ENCODE peak calls at places on chromosome 7, in seven cellular contexts. A, E, Q, B, Z, F and O are unnamed samples. For H3K79me2, the result is how much of the 10 kb centered on the place peaks cover.

GRCh38 chr7:75645570-75645969 is 93.2 kb downstream of the HIP1 start:
- DNase-seq in F (no peak), E (no peak), Q (no peak), A (no peak), B (no peak), Z (no peak), O (no peak)

GRCh38 chr7:158098125-158099030 is 489.2 kb downstream of the PTPRN2 start:
- DNase-seq in F (no peak), A (no peak), Z (no peak), E (no peak), Q (no peak), B (no peak), O (no peak)

GRCh38 chr7:100137851-100138760 is 10.6 kb upstream of the LAMTOR4 start:
- DNase-seq in A (peak), Q (no peak), E (no peak), Z (no peak), F (no peak), B (no peak), O (no peak)

GRCh38 chr7:121562274-121562673 is 166.2 kb upstream of the FAM3C start:
- DNase-seq in E (no peak), F (peak), Q (peak), B (no peak), A (no peak), Z (no peak), O (no peak)

GRCh38 chr7:111108526-111108925 is 17.6 kb downstream of the LRRN3 start:
- DNase-seq in A (no peak), E (no peak), Q (peak), Z (no peak), B (no peak), F (no peak), O (no peak)

GRCh38 chr7:31336202-31337035 is 4.1 kb downstream of the NEUROD6 start:
- DNase-seq in Q (no peak), E (no peak), Z (peak), B (no peak), F (peak), A (no peak), O (peak)

GRCh38 chr7:7475601-7476000 is 60.1 kb downstream of the COL28A1 start:
- DNase-seq in Z (no peak), F (no peak), Q (peak), E (no peak), A (no peak), B (no peak), O (no peak)

GRCh38 chr7:45881759-45882464 is 6.4 kb upstream of the IGFBP1 start:
- DNase-seq in E (no peak), A (no peak), B (no peak), F (no peak), Q (peak), Z (peak), O (no peak)

GRCh38 chr7:99794585-99795502 is 10.9 kb upstream of the CYP3A4 start:
- DNase-seq in F (no peak), Z (peak), A (no peak), B (no peak), E (no peak), Q (peak), O (no peak)

GRCh38 chr7:42234736-42235135 is 2.3 kb downstream of the GLI3 start:
- DNase-seq in E (no peak), Q (no peak), Z (no peak), A (no peak), F (no peak), B (no peak), O (peak)

GRCh38 chr7:39978252-39978934 is 28.3 kb downstream of the CDK13 start:
- DNase-seq in Q (no peak), F (peak), A (peak), E (no peak), B (no peak), Z (no peak), O (no peak)

GRCh38 chr7:80240265-80241025 is 105.8 kb downstream of the GNAI1 start:
- DNase-seq in F (no peak), Z (no peak), A (no peak), Q (no peak), E (no peak), B (no peak), O (no peak)

GRCh38 chr7:66140924-66141323 is 26.3 kb downstream of the CRCP start:
- DNase-seq in B (no peak), Q (peak), Z (peak), F (peak), A (no peak), E (no peak), O (peak)

GRCh38 chr7:85065888-85066485 is 120.9 kb downstream of the SEMA3D start:
- DNase-seq in E (no peak), F (no peak), Z (no peak), A (no peak), B (no peak), Q (no peak), O (no peak)

GRCh38 chr7:39468841-39469240 is 97.4 kb upstream of the YAE1 start:
- DNase-seq in Z (no peak), Q (no peak), A (no peak), F (no peak), E (no peak), B (no peak), O (no peak)

GRCh38 chr7:18357691-18358090 is 137.9 kb upstream of the HDAC9 start:
- DNase-seq in F (peak), A (peak), Q (peak), E (peak), Z (no peak), B (no peak), O (peak)

GRCh38 chr7:153835104-153835503 is 217.1 kb upstream of the DPP6 start:
- DNase-seq in E (peak), A (no peak), Q (no peak), F (no peak), B (no peak), Z (no peak), O (no peak)

GRCh38 chr7:159025161-159025779 is 119.4 kb downstream of the VIPR2 start:
- DNase-seq in Q (no peak), E (no peak), Z (no peak), B (no peak), A (no peak), F (no peak), O (no peak)

GRCh38 chr7:101239191-101239950 is 1.8 kb upstream of the CLDN15 start:
- DNase-seq in F (no peak), E (no peak), Q (no peak), A (no peak), B (no peak), Z (no peak), O (no peak)

GRCh38 chr7:47677664-47678063 is 95.8 kb upstream of the TNS3 start:
- DNase-seq in Q (peak), Z (no peak), E (no peak), B (no peak), F (no peak), A (no peak), O (no peak)

GRCh38 chr7:98372993-98373392 is 27.9 kb downstream of the BAIAP2L1 start:
- DNase-seq in Q (peak), B (no peak), F (no peak), Z (no peak), E (no peak), A (no peak), O (no peak)

GRCh38 chr7:74093671-74094223 is 10.1 kb downstream of the LIMK1 start:
- DNase-seq in B (no peak), A (peak), Q (no peak), F (peak), E (no peak), Z (no peak), O (no peak)

GRCh38 chr7:85529831-85530230 is 343.0 kb upstream of the SEMA3D start:
- DNase-seq in F (no peak), Z (no peak), B (no peak), Q (peak), A (no peak), E (no peak), O (no peak)

GRCh38 chr7:1850111-1850975 is 180.3 kb downstream of the ELFN1 start:
- DNase-seq in A (no peak), F (no peak), Q (no peak), B (no peak), Z (no peak), E (no peak), O (no peak)
- TF ChIP-seq EZH2phosphoT487 in A (no peak), F (no peak), Q (no peak), B (no peak), Z (no peak), E (no peak), O (no peak)

GRCh38 chr7:605661-606450 is 86.2 kb upstream of the PDGFA start:
- DNase-seq in B (no peak), F (no peak), Z (no peak), A (no peak), E (no peak), Q (no peak), O (no peak)
- H3K79me2 ChIP-seq in B (under half), F (under half), Z (under half), A (under half), E (under half), Q (under half), O (under half)

GRCh38 chr7:2803342-2803692 is 40.8 kb downstream of the GNA12 start:
- DNase-seq in F (no peak), B (no peak), Z (no peak), Q (no peak), E (no peak), A (no peak), O (no peak)

GRCh38 chr7:2800923-2801682 is 43.0 kb downstream of the GNA12 start:
- DNase-seq in Z (no peak), B (no peak), F (no peak), A (no peak), E (no peak), Q (peak), O (no peak)

GRCh38 chr7:2803755-2804154 is 40.4 kb downstream of the GNA12 start:
- DNase-seq in A (no peak), B (no peak), Q (no peak), F (no peak), Z (no peak), E (no peak), O (no peak)

GRCh38 chr7:2802504-2803341 is 41.4 kb downstream of the GNA12 start:
- DNase-seq in Z (peak), Q (peak), A (no peak), F (peak), B (no peak), E (no peak), O (peak)

GRCh38 chr7:2802082-2802481 is 42.0 kb downstream of the GNA12 start:
- DNase-seq in B (no peak), A (no peak), Q (peak), F (no peak), E (no peak), Z (no peak), O (no peak)
- TF ChIP-seq EZH2phosphoT487 in B (no peak), A (no peak), Q (no peak), F (no peak), E (no peak), Z (no peak), O (no peak)

GRCh38 chr7:87596696-87597095 is 4.0 kb downstream of the ABCB1 start:
- DNase-seq in Z (no peak), Q (no peak), E (no peak), F (no peak), A (no peak), B (no peak), O (no peak)
- H3K79me2 ChIP-seq in Z (under half), Q (under half), E (under half), F (under half), A (under half), B (under half), O (under half)

GRCh38 chr7:130994378-130995115 is 260.5 kb upstream of the KLF14 start:
- DNase-seq in B (no peak), F (peak), Q (peak), Z (peak), A (no peak), E (no peak), O (no peak)

GRCh38 chr7:130993671-130994365 is 259.8 kb upstream of the KLF14 start:
- DNase-seq in Q (no peak), Z (no peak), B (no peak), E (no peak), A (no peak), F (no peak), O (no peak)

GRCh38 chr7:130996841-130997231 is 262.8 kb upstream of the KLF14 start:
- DNase-seq in A (no peak), Z (peak), F (no peak), Q (peak), E (no peak), B (peak), O (no peak)

GRCh38 chr7:130996205-130996840 is 262.3 kb upstream of the KLF14 start:
- DNase-seq in Z (no peak), A (no peak), E (no peak), B (no peak), F (no peak), Q (no peak), O (no peak)

GRCh38 chr7:130995252-130996081 is 261.5 kb upstream of the KLF14 start:
- DNase-seq in E (no peak), A (no peak), Q (peak), Z (peak), B (peak), F (no peak), O (no peak)
- TF ChIP-seq EZH2phosphoT487 in E (no peak), A (no peak), Q (no peak), Z (no peak), B (no peak), F (no peak), O (no peak)

GRCh38 chr7:69677905-69678793 is 79.9 kb downstream of the AUTS2 start:
- DNase-seq in E (no peak), B (no peak), F (no peak), Q (no peak), A (no peak), Z (no peak), O (no peak)

GRCh38 chr7:69676247-69676646 is 78.0 kb downstream of the AUTS2 start:
- DNase-seq in A (no peak), Z (no peak), B (no peak), Q (no peak), E (no peak), F (no peak), O (no peak)

GRCh38 chr7:69682518-69682917 is 84.2 kb downstream of the AUTS2 start:
- DNase-seq in Z (no peak), Q (no peak), F (no peak), A (no peak), E (no peak), B (no peak), O (no peak)

GRCh38 chr7:69677054-69677847 is 79.0 kb downstream of the AUTS2 start:
- DNase-seq in Z (no peak), A (peak), E (no peak), Q (no peak), F (peak), B (no peak), O (peak)

DNA sequence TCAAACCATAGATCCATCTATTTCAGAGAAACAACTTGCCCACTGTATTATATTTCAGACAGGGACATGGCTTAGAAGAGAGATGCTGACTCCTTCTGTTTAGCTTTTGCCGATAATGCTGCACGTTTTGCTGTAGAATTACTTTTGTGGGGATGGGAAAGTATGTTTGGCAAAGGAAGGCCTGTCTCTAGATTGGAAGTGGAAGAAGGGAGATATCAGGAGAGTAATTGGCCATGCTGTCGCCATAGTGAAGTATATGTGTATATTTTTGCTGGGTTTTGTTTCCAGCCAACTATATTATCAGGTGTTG is 80.5 kb downstream of the AUTS2 start:
- DNase-seq in F (no peak), A (no peak), E (no peak), Q (no peak), B (no peak), Z (no peak), O (no peak)
- H3K79me2 ChIP-seq in F (under half), A (half or more), E (under half), Q (under half), B (under half), Z (half or more), O (under half)

GRCh38 chr7:43647772-43648643 is 65.1 kb downstream of the STK17A start:
- DNase-seq in Z (peak), Q (peak), E (peak), A (peak), B (peak), F (peak), O (no peak)

GRCh38 chr7:43648725-43649406 is 66.0 kb downstream of the STK17A start:
- DNase-seq in F (no peak), B (no peak), Q (peak), A (peak), E (peak), Z (no peak), O (no peak)

GRCh38 chr7:43645699-43646226 is 62.9 kb downstream of the STK17A start:
- DNase-seq in Q (no peak), E (no peak), B (no peak), Z (no peak), F (no peak), A (peak), O (no peak)

GRCh38 chr7:43647314-43647691 is 64.4 kb downstream of the STK17A start:
- DNase-seq in A (no peak), B (no peak), E (no peak), Z (no peak), Q (peak), F (peak), O (peak)

DNA sequence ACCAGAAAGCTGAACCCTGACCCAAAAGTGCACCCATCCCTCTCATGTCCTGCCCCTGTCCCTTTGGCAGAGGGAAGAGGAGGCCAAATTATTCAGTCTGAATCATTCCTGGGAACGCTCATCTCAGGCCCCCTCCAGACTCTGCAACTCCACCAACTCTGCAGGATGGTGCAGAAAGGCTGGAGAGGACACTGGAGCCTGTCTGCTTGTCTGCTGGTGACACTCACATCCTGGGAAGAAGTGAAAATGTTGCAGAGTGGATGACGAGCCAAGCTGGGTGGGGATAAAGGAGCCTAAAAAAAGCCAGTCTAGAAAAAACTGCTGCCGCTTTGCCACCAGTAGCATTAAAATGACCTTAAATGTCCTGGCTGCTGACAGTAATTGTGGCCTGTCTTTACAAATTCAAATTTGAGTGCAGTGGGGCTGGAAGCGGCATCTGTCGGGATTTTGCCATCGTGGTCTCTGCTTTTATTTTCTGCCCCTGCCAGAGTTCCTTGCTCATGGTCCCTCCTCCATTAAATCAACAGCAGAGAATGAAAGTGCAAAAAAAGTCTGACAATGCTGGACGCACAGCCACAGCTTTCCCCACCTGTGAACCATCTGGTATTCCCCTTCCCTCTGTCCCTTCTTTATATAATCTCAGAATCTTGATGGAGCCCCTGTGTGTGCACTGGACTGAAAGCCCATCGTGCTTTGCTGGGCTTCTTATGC is 63.9 kb downstream of the STK17A start:
- DNase-seq in B (no peak), E (peak), Q (peak), A (peak), F (peak), Z (no peak), O (no peak)
- TF ChIP-seq EZH2phosphoT487 in B (no peak), E (no peak), Q (no peak), A (no peak), F (no peak), Z (no peak), O (no peak)

DNA sequence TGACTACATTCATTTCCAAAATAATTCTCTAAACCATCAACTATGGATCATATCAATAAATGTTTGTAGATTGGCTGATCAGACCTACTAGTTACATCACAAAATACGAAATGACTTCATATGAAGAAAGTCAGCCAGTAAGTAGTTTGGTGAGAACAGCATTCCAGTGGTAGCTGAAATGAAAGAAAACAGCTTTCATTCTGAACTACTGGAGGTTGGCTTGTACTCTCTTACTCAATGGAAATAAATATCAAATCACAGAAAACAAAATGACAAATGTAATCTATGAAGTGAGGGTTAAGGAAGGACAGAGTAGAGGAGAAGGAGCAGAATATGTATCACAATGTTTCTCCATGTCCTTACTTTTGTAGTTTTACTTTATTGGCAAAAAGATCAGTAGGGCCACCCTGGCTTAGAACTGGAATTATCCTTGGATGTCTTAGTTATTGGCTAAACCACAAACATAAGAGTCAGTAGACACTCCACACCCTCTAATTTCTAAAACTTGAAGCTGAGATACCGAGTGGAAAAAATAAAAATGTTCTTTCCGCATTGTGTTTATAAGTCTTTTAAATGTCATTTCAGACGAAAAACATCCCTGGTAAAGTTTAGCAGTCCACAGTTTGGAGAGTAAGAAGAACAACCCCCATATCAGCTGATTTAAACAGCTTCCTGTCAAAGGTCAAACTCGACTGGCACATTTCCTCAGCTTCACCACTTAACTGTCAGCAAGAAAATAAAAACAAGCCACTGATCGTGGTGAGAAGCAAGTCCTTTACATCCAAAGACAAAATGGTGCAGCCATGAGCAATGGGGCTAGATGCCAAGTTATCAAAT is 74.1 kb upstream of the DGKI start:
- DNase-seq in Z (no peak), Q (peak), A (no peak), F (no peak), E (no peak), B (no peak), O (no peak)
- H3K79me2 ChIP-seq in Z (half or more), Q (half or more), A (under half), F (half or more), E (half or more), B (under half), O (under half)